ENCODE peak calls at places on chromosome 7, in nine cellular contexts. P is NCI-H2171 treated with DMSO at 0.1 percent for 48 hours, O is putamen, U is T follicular helper cell, W is neural progenitor cell, E is T-helper 9 cell, S is right atrium auricular region, X is RCC 7860, I is mesothelial cell of epicardium. V is an unnamed sample.

GRCh38 chr7:130242198-130243014 is 24.3 kb upstream of the CPA2 start:
- DNase-seq in S (peak; percentile 59), I (no peak), U (peak; percentile 25), X (peak; percentile 65), E (peak; percentile 14), P (peak; percentile 41), O (peak; percentile 50), W (peak; percentile 74), V (peak; percentile 26)

GRCh38 chr7:33248663-33249062 is 119.3 kb downstream of the BBS9 start:
- DNase-seq in O (no peak), P (no peak), I (no peak), E (no peak), W (no peak), X (no peak), U (no peak), S (no peak), V (no peak)

GRCh38 chr7:39042706-39043105 is 65.0 kb downstream of the POU6F2 start:
- DNase-seq in X (no peak), P (peak; percentile 77), I (no peak), O (no peak), S (no peak), W (peak; percentile 16), E (no peak), U (no peak), V (no peak)

GRCh38 chr7:129780257-129781127 is 169.0 kb downstream of the NRF1 start:
- DNase-seq in U (peak; percentile 59), O (no peak), P (peak; percentile 90), X (peak; percentile 79), S (no peak), E (peak; percentile 65), W (peak; percentile 71), I (peak; percentile 72), V (no peak)

GRCh38 chr7:92135100-92135429 is 788 bp upstream of the CYP51A1 start:
- DNase-seq in O (peak; percentile 47), X (no peak), U (no peak), E (no peak), S (no peak), I (peak; percentile 42), P (peak; percentile 62), W (peak; percentile 59), V (no peak)

GRCh38 chr7:139673230-139673629 is 104.6 kb downstream of the HIPK2 start:
- DNase-seq in E (no peak), P (peak; percentile 81), X (peak; percentile 42), I (no peak), S (no peak), O (no peak), W (no peak), U (no peak), V (no peak)

GRCh38 chr7:7719235-7719634 is 828 bp upstream of the RPA3 start:
- DNase-seq in W (no peak), X (peak; percentile 65), I (no peak), U (no peak), E (no peak), P (peak; percentile 82), S (no peak), O (peak; percentile 50), V (peak; percentile 27)

GRCh38 chr7:19749658-19750057 is 23.8 kb downstream of the TMEM196 start:
- DNase-seq in X (no peak), I (no peak), P (no peak), U (no peak), O (no peak), W (no peak), S (no peak), E (no peak), V (no peak)

V was measured in midbrain.